ENCODE peak calls at places on chromosomes 11 and 22, in ten cellular contexts. One of them, this sample, is unnamed.

GRCh38 chr11:91776660-91777059 is 448.0 kb upstream of the FAT3 start:
- DNase-seq in body of pancreas: peak
- DNase-seq in A549: no peak
- DNase-seq in neural progenitor cell: no peak
- DNase-seq in B cell: no peak
- DNase-seq in endothelial cell: no peak
- DNase-seq in astrocyte: no peak
- DNase-seq in left lung: no peak
- DNase-seq in pancreas: peak
- DNase-seq in HFF-Myc: no peak
- DNase-seq in this sample: no peak

GRCh38 chr22:47148510-47148909 is 386.1 kb downstream of the TBC1D22A start:
- DNase-seq in astrocyte: no peak
- DNase-seq in body of pancreas: no peak
- DNase-seq in HFF-Myc: no peak
- DNase-seq in B cell: no peak
- DNase-seq in endothelial cell: no peak
- DNase-seq in left lung: no peak
- DNase-seq in pancreas: no peak
- DNase-seq in neural progenitor cell: no peak
- DNase-seq in A549: no peak
- DNase-seq in this sample: no peak

GRCh38 chr22:32325811-32326237 is 31.8 kb upstream of the RFPL3 start:
- DNase-seq in pancreas: no peak
- DNase-seq in A549: no peak
- DNase-seq in HFF-Myc: no peak
- DNase-seq in left lung: no peak
- DNase-seq in endothelial cell: no peak
- DNase-seq in astrocyte: no peak
- DNase-seq in neural progenitor cell: no peak
- DNase-seq in body of pancreas: no peak
- DNase-seq in B cell: no peak
- DNase-seq in this sample: no peak

GRCh38 chr22:29128891-29129643 is 56.2 kb downstream of the KREMEN1 start:
- DNase-seq in B cell: no peak
- DNase-seq in pancreas: no peak
- DNase-seq in neural progenitor cell: no peak
- DNase-seq in A549: no peak
- DNase-seq in left lung: no peak
- DNase-seq in body of pancreas: no peak
- DNase-seq in astrocyte: peak
- DNase-seq in endothelial cell: no peak
- DNase-seq in HFF-Myc: no peak
- DNase-seq in this sample: no peak

GRCh38 chr11:18696638-18697225 is 1.8 kb upstream of the TMEM86A start:
- DNase-seq in HFF-Myc: no peak
- DNase-seq in B cell: no peak
- DNase-seq in body of pancreas: no peak
- DNase-seq in A549: no peak
- DNase-seq in left lung: no peak
- DNase-seq in pancreas: no peak
- DNase-seq in neural progenitor cell: no peak
- DNase-seq in endothelial cell: no peak
- DNase-seq in astrocyte: peak
- DNase-seq in this sample: no peak

GRCh38 chr11:119594639-119595249 is 134.3 kb downstream of the NECTIN1 start:
- DNase-seq in endothelial cell: no peak
- DNase-seq in HFF-Myc: no peak
- DNase-seq in astrocyte: peak
- DNase-seq in pancreas: no peak
- DNase-seq in neural progenitor cell: no peak
- DNase-seq in left lung: peak
- DNase-seq in body of pancreas: peak
- DNase-seq in B cell: no peak
- DNase-seq in A549: no peak
- DNase-seq in this sample: no peak

GRCh38 chr22:24968066-24968561 is 15.6 kb downstream of the KIAA1671 start:
- DNase-seq in left lung: no peak
- DNase-seq in A549: no peak
- DNase-seq in B cell: no peak
- DNase-seq in HFF-Myc: no peak
- DNase-seq in endothelial cell: no peak
- DNase-seq in neural progenitor cell: peak
- DNase-seq in pancreas: peak
- DNase-seq in body of pancreas: no peak
- DNase-seq in astrocyte: peak
- DNase-seq in this sample: no peak

GRCh38 chr11:123603666-123604065 is 50.8 kb downstream of the SCN3B start:
- DNase-seq in endothelial cell: no peak
- DNase-seq in HFF-Myc: no peak
- DNase-seq in left lung: no peak
- DNase-seq in neural progenitor cell: no peak
- DNase-seq in body of pancreas: no peak
- DNase-seq in astrocyte: no peak
- DNase-seq in A549: no peak
- DNase-seq in pancreas: no peak
- DNase-seq in B cell: no peak
- DNase-seq in this sample: no peak

GRCh38 chr11:12182650-12183511 is 72.5 kb downstream of the MICAL2 start:
- DNase-seq in pancreas: peak
- DNase-seq in left lung: peak
- DNase-seq in A549: peak
- DNase-seq in B cell: no peak
- DNase-seq in astrocyte: peak
- DNase-seq in body of pancreas: no peak
- DNase-seq in HFF-Myc: peak
- DNase-seq in endothelial cell: no peak
- DNase-seq in neural progenitor cell: no peak
- DNase-seq in this sample: no peak

GRCh38 chr22:47793304-47794101 is 1031.1 kb downstream of the TBC1D22A start:
- DNase-seq in HFF-Myc: no peak
- DNase-seq in B cell: no peak
- DNase-seq in body of pancreas: no peak
- DNase-seq in A549: no peak
- DNase-seq in left lung: no peak
- DNase-seq in astrocyte: no peak
- DNase-seq in neural progenitor cell: no peak
- DNase-seq in pancreas: no peak
- DNase-seq in endothelial cell: no peak
- DNase-seq in this sample: no peak

GRCh38 chr11:134640971-134641968 is 229.2 kb upstream of the B3GAT1 start:
- DNase-seq in pancreas: no peak
- DNase-seq in endothelial cell: no peak
- DNase-seq in A549: no peak
- DNase-seq in astrocyte: no peak
- DNase-seq in neural progenitor cell: no peak
- DNase-seq in left lung: no peak
- DNase-seq in HFF-Myc: no peak
- DNase-seq in body of pancreas: no peak
- DNase-seq in B cell: no peak
- DNase-seq in this sample: no peak

GRCh38 chr22:50205781-50206569 is 5.2 kb downstream of the SELENOO start:
- DNase-seq in A549: no peak
- DNase-seq in astrocyte: no peak
- DNase-seq in endothelial cell: no peak
- DNase-seq in pancreas: no peak
- DNase-seq in B cell: no peak
- DNase-seq in body of pancreas: no peak
- DNase-seq in HFF-Myc: no peak
- DNase-seq in left lung: no peak
- DNase-seq in neural progenitor cell: no peak
- DNase-seq in this sample: no peak

GRCh38 chr11:19345519-19345847 is 104.7 kb upstream of the E2F8 start:
- DNase-seq in pancreas: no peak
- DNase-seq in body of pancreas: no peak
- DNase-seq in B cell: no peak
- DNase-seq in astrocyte: no peak
- DNase-seq in A549: peak
- DNase-seq in endothelial cell: peak
- DNase-seq in HFF-Myc: no peak
- DNase-seq in neural progenitor cell: peak
- DNase-seq in left lung: no peak
- DNase-seq in this sample: no peak

GRCh38 chr11:109934151-109934550 is 159.0 kb upstream of the ZC3H12C start:
- DNase-seq in astrocyte: no peak
- DNase-seq in HFF-Myc: no peak
- DNase-seq in pancreas: no peak
- DNase-seq in neural progenitor cell: no peak
- DNase-seq in body of pancreas: no peak
- DNase-seq in left lung: no peak
- DNase-seq in B cell: no peak
- DNase-seq in endothelial cell: no peak
- DNase-seq in A549: no peak
- DNase-seq in this sample: no peak

GRCh38 chr11:93813974-93814373 is 29.9 kb downstream of the MED17 start:
- DNase-seq in left lung: no peak
- DNase-seq in neural progenitor cell: no peak
- DNase-seq in astrocyte: no peak
- DNase-seq in HFF-Myc: no peak
- DNase-seq in B cell: no peak
- DNase-seq in endothelial cell: no peak
- DNase-seq in body of pancreas: no peak
- DNase-seq in A549: no peak
- DNase-seq in pancreas: no peak
- DNase-seq in this sample: no peak

DNA sequence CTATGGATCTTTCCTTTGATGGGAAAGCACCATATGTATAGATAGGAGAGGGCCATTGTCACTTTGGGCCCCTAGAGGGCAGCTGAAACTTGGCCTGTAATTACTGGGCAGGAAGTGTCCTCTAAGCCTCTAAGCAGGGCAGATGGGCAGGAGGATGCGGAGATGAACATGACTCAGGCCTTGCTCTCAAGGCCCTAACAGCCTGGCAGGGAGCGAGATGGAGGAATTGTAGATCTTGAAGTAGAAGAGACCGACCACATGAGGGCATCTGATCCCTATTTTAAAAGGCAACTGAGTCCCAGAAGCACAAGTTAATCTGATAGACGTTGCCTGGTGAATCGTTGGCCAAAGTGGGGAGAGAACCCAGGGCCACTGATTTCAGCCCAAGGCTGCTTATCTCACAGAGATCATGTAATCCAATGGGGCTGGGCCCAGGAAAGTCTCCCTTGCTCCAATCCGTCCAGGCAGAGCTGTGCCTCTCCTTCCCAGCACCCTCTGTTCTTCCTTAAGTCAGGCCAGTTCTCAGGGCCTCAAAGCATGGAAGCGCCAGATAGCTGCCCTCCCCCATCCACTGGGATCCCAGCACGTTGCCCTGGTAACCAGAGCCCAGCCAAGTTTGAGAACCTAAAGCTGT is 2.5 kb upstream of the SEPTIN3 start:
- DNase-seq in endothelial cell: peak
- DNase-seq in B cell: peak
- DNase-seq in pancreas: no peak
- DNase-seq in left lung: no peak
- DNase-seq in HFF-Myc: peak
- DNase-seq in neural progenitor cell: peak
- DNase-seq in body of pancreas: peak
- DNase-seq in A549: peak
- DNase-seq in astrocyte: peak
- DNase-seq in this sample: peak
- TF ChIP-seq CTCF in endothelial cell: no peak
- TF ChIP-seq CTCF in B cell: peak
- TF ChIP-seq CTCF in pancreas: no peak
- TF ChIP-seq CTCF in left lung: no peak
- TF ChIP-seq CTCF in HFF-Myc: peak
- TF ChIP-seq CTCF in neural progenitor cell: peak
- TF ChIP-seq CTCF in body of pancreas: no peak
- TF ChIP-seq CTCF in A549: peak
- TF ChIP-seq CTCF in astrocyte: peak
- TF ChIP-seq CTCF in this sample: peak

GRCh38 chr11:47233989-47234668 is 14.5 kb downstream of the ACP2 start:
- DNase-seq in left lung: no peak
- DNase-seq in B cell: no peak
- DNase-seq in pancreas: no peak
- DNase-seq in astrocyte: peak
- DNase-seq in neural progenitor cell: peak
- DNase-seq in HFF-Myc: no peak
- DNase-seq in body of pancreas: peak
- DNase-seq in endothelial cell: peak
- DNase-seq in A549: peak
- DNase-seq in this sample: no peak
- TF ChIP-seq CTCF in left lung: peak
- TF ChIP-seq CTCF in B cell: no peak
- TF ChIP-seq CTCF in pancreas: no peak
- TF ChIP-seq CTCF in astrocyte: no peak
- TF ChIP-seq CTCF in neural progenitor cell: peak
- TF ChIP-seq CTCF in HFF-Myc: peak
- TF ChIP-seq CTCF in body of pancreas: no peak
- TF ChIP-seq CTCF in endothelial cell: no peak
- TF ChIP-seq CTCF in A549: peak
- TF ChIP-seq CTCF in this sample: no peak

DNA sequence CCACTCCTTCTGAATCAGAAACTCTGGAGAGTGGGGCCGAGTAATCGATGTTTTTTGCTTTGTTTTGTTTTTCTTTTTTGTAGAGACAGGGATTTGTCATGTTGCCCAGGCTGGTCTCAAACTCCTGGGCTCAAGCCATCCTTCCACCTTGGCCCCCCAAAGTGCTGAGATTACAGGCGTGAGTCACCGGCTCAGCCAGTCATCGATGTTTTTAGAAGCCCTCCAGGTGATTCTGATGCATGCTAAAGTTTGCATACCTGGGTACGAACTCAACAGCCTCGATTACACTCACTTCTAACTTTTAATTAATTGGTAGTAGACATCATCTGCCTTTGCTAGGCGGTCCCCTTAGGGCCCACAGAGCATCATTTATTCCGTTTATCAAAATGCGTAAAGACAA is 50.3 kb downstream of the C11orf71 start:
- DNase-seq in left lung: no peak
- DNase-seq in HFF-Myc: no peak
- DNase-seq in neural progenitor cell: no peak
- DNase-seq in astrocyte: no peak
- DNase-seq in B cell: no peak
- DNase-seq in body of pancreas: no peak
- DNase-seq in A549: no peak
- DNase-seq in endothelial cell: no peak
- DNase-seq in pancreas: no peak
- DNase-seq in this sample: no peak
- TF ChIP-seq CTCF in left lung: no peak
- TF ChIP-seq CTCF in HFF-Myc: no peak
- TF ChIP-seq CTCF in neural progenitor cell: no peak
- TF ChIP-seq CTCF in astrocyte: no peak
- TF ChIP-seq CTCF in B cell: no peak
- TF ChIP-seq CTCF in body of pancreas: no peak
- TF ChIP-seq CTCF in A549: no peak
- TF ChIP-seq CTCF in endothelial cell: no peak
- TF ChIP-seq CTCF in pancreas: no peak
- TF ChIP-seq CTCF in this sample: no peak

GRCh38 chr22:34344702-34345101 is 424.4 kb upstream of the LARGE1 start:
- DNase-seq in HFF-Myc: no peak
- DNase-seq in left lung: no peak
- DNase-seq in B cell: no peak
- DNase-seq in endothelial cell: no peak
- DNase-seq in body of pancreas: no peak
- DNase-seq in neural progenitor cell: peak
- DNase-seq in A549: no peak
- DNase-seq in astrocyte: no peak
- DNase-seq in pancreas: no peak
- DNase-seq in this sample: no peak
- TF ChIP-seq CTCF in HFF-Myc: no peak
- TF ChIP-seq CTCF in left lung: no peak
- TF ChIP-seq CTCF in B cell: no peak
- TF ChIP-seq CTCF in endothelial cell: no peak
- TF ChIP-seq CTCF in body of pancreas: no peak
- TF ChIP-seq CTCF in neural progenitor cell: peak
- TF ChIP-seq CTCF in A549: no peak
- TF ChIP-seq CTCF in astrocyte: no peak
- TF ChIP-seq CTCF in pancreas: no peak
- TF ChIP-seq CTCF in this sample: no peak